ENCODE peak calls at places on chromosome 19, in nine cellular contexts. One of them, this sample, is unnamed.
A peak's percentile ranks its signal among the peaks of the same experiment; 100 is the strongest.

GRCh38 chr19:19422156-19422555 is 16.7 kb downstream of the GATAD2A start:
- DNase-seq in progenitor cell of endocrine pancreas: no peak
- DNase-seq in PC-3: no peak
- DNase-seq in NCI-H524: no peak
- DNase-seq in hepatic stellate cell: no peak
- DNase-seq in NCI-H460: no peak
- DNase-seq in fibroblast of mammary gland: no peak
- DNase-seq in astrocyte: no peak
- DNase-seq in activated gamma-delta T cell treated with Interleukin-2 at 50 U/mL for 16 hours: no peak
- DNase-seq in this sample: no peak

GRCh38 chr19:5138606-5139594 is 170.0 kb downstream of the KDM4B start:
- DNase-seq in progenitor cell of endocrine pancreas: no peak
- DNase-seq in PC-3: peak; percentile 57
- DNase-seq in NCI-H524: no peak
- DNase-seq in hepatic stellate cell: no peak
- DNase-seq in NCI-H460: no peak
- DNase-seq in fibroblast of mammary gland: peak; percentile 58
- DNase-seq in astrocyte: peak; percentile 90
- DNase-seq in activated gamma-delta T cell treated with Interleukin-2 at 50 U/mL for 16 hours: peak; percentile 81
- DNase-seq in this sample: no peak

GRCh38 chr19:16327911-16328823 is 3.5 kb downstream of the KLF2 start:
- DNase-seq in progenitor cell of endocrine pancreas: no peak
- DNase-seq in PC-3: no peak
- DNase-seq in NCI-H524: no peak
- DNase-seq in hepatic stellate cell: no peak
- DNase-seq in NCI-H460: no peak
- DNase-seq in fibroblast of mammary gland: peak; percentile 91
- DNase-seq in astrocyte: no peak
- DNase-seq in activated gamma-delta T cell treated with Interleukin-2 at 50 U/mL for 16 hours: peak; percentile 54
- DNase-seq in this sample: no peak

GRCh38 chr19:51754106-51754505 is 2.4 kb upstream of the FPR1 start:
- DNase-seq in progenitor cell of endocrine pancreas: no peak
- DNase-seq in PC-3: no peak
- DNase-seq in NCI-H524: no peak
- DNase-seq in hepatic stellate cell: no peak
- DNase-seq in NCI-H460: no peak
- DNase-seq in fibroblast of mammary gland: no peak
- DNase-seq in astrocyte: no peak
- DNase-seq in activated gamma-delta T cell treated with Interleukin-2 at 50 U/mL for 16 hours: no peak
- DNase-seq in this sample: no peak

GRCh38 chr19:38409631-38410133 is 6.8 kb downstream of the FAM98C start:
- DNase-seq in progenitor cell of endocrine pancreas: no peak
- DNase-seq in PC-3: no peak
- DNase-seq in NCI-H524: no peak
- DNase-seq in hepatic stellate cell: peak; percentile 50
- DNase-seq in NCI-H460: no peak
- DNase-seq in fibroblast of mammary gland: peak; percentile 75
- DNase-seq in astrocyte: peak; percentile 36
- DNase-seq in activated gamma-delta T cell treated with Interleukin-2 at 50 U/mL for 16 hours: no peak
- DNase-seq in this sample: no peak

GRCh38 chr19:36526581-36526980 is 1.5 kb downstream of the ZNF260 start:
- DNase-seq in progenitor cell of endocrine pancreas: no peak
- DNase-seq in PC-3: no peak
- DNase-seq in NCI-H524: no peak
- DNase-seq in hepatic stellate cell: no peak
- DNase-seq in NCI-H460: no peak
- DNase-seq in fibroblast of mammary gland: no peak
- DNase-seq in astrocyte: no peak
- DNase-seq in activated gamma-delta T cell treated with Interleukin-2 at 50 U/mL for 16 hours: no peak
- DNase-seq in this sample: no peak

GRCh38 chr19:33756177-33756576 is 40.5 kb upstream of the KCTD15 start:
- DNase-seq in progenitor cell of endocrine pancreas: no peak
- DNase-seq in PC-3: no peak
- DNase-seq in NCI-H524: no peak
- DNase-seq in hepatic stellate cell: no peak
- DNase-seq in NCI-H460: no peak
- DNase-seq in fibroblast of mammary gland: no peak
- DNase-seq in astrocyte: no peak
- DNase-seq in activated gamma-delta T cell treated with Interleukin-2 at 50 U/mL for 16 hours: no peak
- DNase-seq in this sample: no peak

GRCh38 chr19:28118235-28118634 is 1094.7 kb downstream of the UQCRFS1 start:
- DNase-seq in progenitor cell of endocrine pancreas: no peak
- DNase-seq in PC-3: no peak
- DNase-seq in NCI-H524: no peak
- DNase-seq in hepatic stellate cell: no peak
- DNase-seq in NCI-H460: no peak
- DNase-seq in fibroblast of mammary gland: peak; percentile 6
- DNase-seq in astrocyte: peak; percentile 3
- DNase-seq in activated gamma-delta T cell treated with Interleukin-2 at 50 U/mL for 16 hours: no peak
- DNase-seq in this sample: no peak

GRCh38 chr19:8045872-8046568 is 6.5 kb upstream of the CCL25 start:
- DNase-seq in progenitor cell of endocrine pancreas: no peak
- DNase-seq in PC-3: no peak
- DNase-seq in NCI-H524: peak; percentile 19
- DNase-seq in hepatic stellate cell: no peak
- DNase-seq in NCI-H460: no peak
- DNase-seq in fibroblast of mammary gland: no peak
- DNase-seq in astrocyte: no peak
- DNase-seq in activated gamma-delta T cell treated with Interleukin-2 at 50 U/mL for 16 hours: no peak
- DNase-seq in this sample: no peak

GRCh38 chr19:5665781-5666513 is 14.4 kb downstream of the MICOS13 start:
- DNase-seq in progenitor cell of endocrine pancreas: no peak
- DNase-seq in PC-3: peak; percentile 58
- DNase-seq in NCI-H524: no peak
- DNase-seq in hepatic stellate cell: peak; percentile 78
- DNase-seq in NCI-H460: no peak
- DNase-seq in fibroblast of mammary gland: peak; percentile 86
- DNase-seq in astrocyte: peak; percentile 49
- DNase-seq in activated gamma-delta T cell treated with Interleukin-2 at 50 U/mL for 16 hours: no peak
- DNase-seq in this sample: no peak

GRCh38 chr19:41928221-41928683 is at the start of gene ERFL:
- DNase-seq in progenitor cell of endocrine pancreas: no peak
- DNase-seq in PC-3: no peak
- DNase-seq in NCI-H524: peak; percentile 27
- DNase-seq in hepatic stellate cell: no peak
- DNase-seq in NCI-H460: no peak
- DNase-seq in fibroblast of mammary gland: no peak
- DNase-seq in astrocyte: no peak
- DNase-seq in activated gamma-delta T cell treated with Interleukin-2 at 50 U/mL for 16 hours: no peak
- DNase-seq in this sample: no peak

GRCh38 chr19:5621945-5622464 is 571 bp downstream of the SAFB2 start:
- DNase-seq in progenitor cell of endocrine pancreas: no peak
- DNase-seq in PC-3: peak; percentile 42
- DNase-seq in NCI-H524: no peak
- DNase-seq in hepatic stellate cell: no peak
- DNase-seq in NCI-H460: no peak
- DNase-seq in fibroblast of mammary gland: no peak
- DNase-seq in astrocyte: no peak
- DNase-seq in activated gamma-delta T cell treated with Interleukin-2 at 50 U/mL for 16 hours: peak; percentile 17
- DNase-seq in this sample: no peak

GRCh38 chr19:53308339-53308811 is 25.2 kb upstream of the ZNF845 start:
- DNase-seq in progenitor cell of endocrine pancreas: peak; percentile 64
- DNase-seq in PC-3: no peak
- DNase-seq in NCI-H524: peak; percentile 4
- DNase-seq in hepatic stellate cell: peak; percentile 36
- DNase-seq in NCI-H460: no peak
- DNase-seq in fibroblast of mammary gland: peak; percentile 2
- DNase-seq in astrocyte: no peak
- DNase-seq in activated gamma-delta T cell treated with Interleukin-2 at 50 U/mL for 16 hours: no peak
- DNase-seq in this sample: no peak

GRCh38 chr19:43518051-43518450 is 8.9 kb downstream of the ETHE1 start:
- DNase-seq in progenitor cell of endocrine pancreas: no peak
- DNase-seq in PC-3: no peak
- DNase-seq in NCI-H524: no peak
- DNase-seq in hepatic stellate cell: no peak
- DNase-seq in NCI-H460: no peak
- DNase-seq in fibroblast of mammary gland: no peak
- DNase-seq in astrocyte: no peak
- DNase-seq in activated gamma-delta T cell treated with Interleukin-2 at 50 U/mL for 16 hours: no peak
- DNase-seq in this sample: no peak

GRCh38 chr19:50607874-50608785 is 31.6 kb downstream of the SYT3 start:
- DNase-seq in progenitor cell of endocrine pancreas: peak; percentile 80
- DNase-seq in PC-3: peak; percentile 34
- DNase-seq in NCI-H524: peak; percentile 73
- DNase-seq in hepatic stellate cell: peak; percentile 37
- DNase-seq in NCI-H460: peak; percentile 88
- DNase-seq in fibroblast of mammary gland: peak; percentile 85
- DNase-seq in astrocyte: peak; percentile 4
- DNase-seq in activated gamma-delta T cell treated with Interleukin-2 at 50 U/mL for 16 hours: peak; percentile 44
- DNase-seq in this sample: peak; percentile 98

GRCh38 chr19:13153627-13154240 is 3.5 kb downstream of the IER2 start:
- DNase-seq in progenitor cell of endocrine pancreas: peak; percentile 23
- DNase-seq in PC-3: peak; percentile 35
- DNase-seq in NCI-H524: peak; percentile 72
- DNase-seq in hepatic stellate cell: peak; percentile 34
- DNase-seq in NCI-H460: no peak
- DNase-seq in fibroblast of mammary gland: no peak
- DNase-seq in astrocyte: peak; percentile 23
- DNase-seq in activated gamma-delta T cell treated with Interleukin-2 at 50 U/mL for 16 hours: peak; percentile 10
- DNase-seq in this sample: no peak

GRCh38 chr19:33248954-33249613 is 23.4 kb upstream of the SLC7A10 start:
- DNase-seq in progenitor cell of endocrine pancreas: no peak
- DNase-seq in PC-3: peak; percentile 39
- DNase-seq in NCI-H524: no peak
- DNase-seq in hepatic stellate cell: no peak
- DNase-seq in NCI-H460: no peak
- DNase-seq in fibroblast of mammary gland: no peak
- DNase-seq in astrocyte: no peak
- DNase-seq in activated gamma-delta T cell treated with Interleukin-2 at 50 U/mL for 16 hours: no peak
- DNase-seq in this sample: no peak

GRCh38 chr19:52086481-52086880 is 9.1 kb downstream of the ZNF841 start:
- DNase-seq in progenitor cell of endocrine pancreas: no peak
- DNase-seq in PC-3: no peak
- DNase-seq in NCI-H524: no peak
- DNase-seq in hepatic stellate cell: no peak
- DNase-seq in NCI-H460: no peak
- DNase-seq in fibroblast of mammary gland: peak; percentile 70
- DNase-seq in astrocyte: no peak
- DNase-seq in activated gamma-delta T cell treated with Interleukin-2 at 50 U/mL for 16 hours: no peak
- DNase-seq in this sample: no peak

GRCh38 chr19:23273022-23273593 is 22.9 kb upstream of the ZNF724 start:
- DNase-seq in progenitor cell of endocrine pancreas: no peak
- DNase-seq in PC-3: no peak
- DNase-seq in NCI-H524: peak; percentile 26
- DNase-seq in hepatic stellate cell: no peak
- DNase-seq in NCI-H460: no peak
- DNase-seq in fibroblast of mammary gland: no peak
- DNase-seq in astrocyte: no peak
- DNase-seq in activated gamma-delta T cell treated with Interleukin-2 at 50 U/mL for 16 hours: no peak
- DNase-seq in this sample: no peak

GRCh38 chr19:55437410-55437809 is 5.7 kb downstream of the SHISA7 start:
- DNase-seq in progenitor cell of endocrine pancreas: peak; percentile 67
- DNase-seq in PC-3: peak; percentile 83
- DNase-seq in NCI-H524: peak; percentile 42
- DNase-seq in hepatic stellate cell: peak; percentile 79
- DNase-seq in NCI-H460: peak; percentile 63
- DNase-seq in fibroblast of mammary gland: peak; percentile 61
- DNase-seq in astrocyte: peak; percentile 31
- DNase-seq in activated gamma-delta T cell treated with Interleukin-2 at 50 U/mL for 16 hours: no peak
- DNase-seq in this sample: peak; percentile 77

GRCh38 chr19:41025411-41025810 is 34.3 kb downstream of the CYP2B6 start:
- DNase-seq in progenitor cell of endocrine pancreas: no peak
- DNase-seq in PC-3: no peak
- DNase-seq in NCI-H524: no peak
- DNase-seq in hepatic stellate cell: no peak
- DNase-seq in NCI-H460: no peak
- DNase-seq in fibroblast of mammary gland: no peak
- DNase-seq in astrocyte: no peak
- DNase-seq in activated gamma-delta T cell treated with Interleukin-2 at 50 U/mL for 16 hours: no peak
- DNase-seq in this sample: no peak

GRCh38 chr19:30222993-30223865 is 149.0 kb upstream of the ZNF536 start:
- DNase-seq in progenitor cell of endocrine pancreas: no peak
- DNase-seq in PC-3: no peak
- DNase-seq in NCI-H524: no peak
- DNase-seq in hepatic stellate cell: no peak
- DNase-seq in NCI-H460: no peak
- DNase-seq in fibroblast of mammary gland: no peak
- DNase-seq in astrocyte: no peak
- DNase-seq in activated gamma-delta T cell treated with Interleukin-2 at 50 U/mL for 16 hours: no peak
- DNase-seq in this sample: no peak

GRCh38 chr19:741506-742131 is 9.3 kb upstream of the MISP start:
- DNase-seq in progenitor cell of endocrine pancreas: no peak
- DNase-seq in PC-3: peak; percentile 18
- DNase-seq in NCI-H524: peak; percentile 67
- DNase-seq in hepatic stellate cell: no peak
- DNase-seq in NCI-H460: no peak
- DNase-seq in fibroblast of mammary gland: no peak
- DNase-seq in astrocyte: no peak
- DNase-seq in activated gamma-delta T cell treated with Interleukin-2 at 50 U/mL for 16 hours: no peak
- DNase-seq in this sample: peak; percentile 52

GRCh38 chr19:4260605-4261191 is 13.8 kb downstream of the YJU2 start:
- DNase-seq in progenitor cell of endocrine pancreas: no peak
- DNase-seq in PC-3: no peak
- DNase-seq in NCI-H524: no peak
- DNase-seq in hepatic stellate cell: no peak
- DNase-seq in NCI-H460: no peak
- DNase-seq in fibroblast of mammary gland: no peak
- DNase-seq in astrocyte: no peak
- DNase-seq in activated gamma-delta T cell treated with Interleukin-2 at 50 U/mL for 16 hours: no peak
- DNase-seq in this sample: no peak

GRCh38 chr19:55436847-55437246 is 6.3 kb downstream of the SHISA7 start:
- DNase-seq in progenitor cell of endocrine pancreas: no peak
- DNase-seq in PC-3: no peak
- DNase-seq in NCI-H524: no peak
- DNase-seq in hepatic stellate cell: no peak
- DNase-seq in NCI-H460: no peak
- DNase-seq in fibroblast of mammary gland: no peak
- DNase-seq in astrocyte: no peak
- DNase-seq in activated gamma-delta T cell treated with Interleukin-2 at 50 U/mL for 16 hours: no peak
- DNase-seq in this sample: no peak

GRCh38 chr19:4557971-4558941 is 1.2 kb downstream of the SEMA6B start:
- DNase-seq in progenitor cell of endocrine pancreas: peak; percentile 60
- DNase-seq in PC-3: peak; percentile 62
- DNase-seq in NCI-H524: no peak
- DNase-seq in hepatic stellate cell: no peak
- DNase-seq in NCI-H460: no peak
- DNase-seq in fibroblast of mammary gland: no peak
- DNase-seq in astrocyte: no peak
- DNase-seq in activated gamma-delta T cell treated with Interleukin-2 at 50 U/mL for 16 hours: peak; percentile 17
- DNase-seq in this sample: peak; percentile 66

GRCh38 chr19:46133101-46133627 is 8.7 kb upstream of the IGFL3 start:
- DNase-seq in progenitor cell of endocrine pancreas: peak; percentile 49
- DNase-seq in PC-3: peak; percentile 58
- DNase-seq in NCI-H524: no peak
- DNase-seq in hepatic stellate cell: peak; percentile 6
- DNase-seq in NCI-H460: peak; percentile 88
- DNase-seq in fibroblast of mammary gland: peak; percentile 91
- DNase-seq in astrocyte: peak; percentile 100
- DNase-seq in activated gamma-delta T cell treated with Interleukin-2 at 50 U/mL for 16 hours: no peak
- DNase-seq in this sample: peak; percentile 34

GRCh38 chr19:48659768-48660167 is 13.0 kb downstream of the NTN5 start:
- DNase-seq in progenitor cell of endocrine pancreas: no peak
- DNase-seq in PC-3: no peak
- DNase-seq in NCI-H524: no peak
- DNase-seq in hepatic stellate cell: no peak
- DNase-seq in NCI-H460: no peak
- DNase-seq in fibroblast of mammary gland: peak; percentile 20
- DNase-seq in astrocyte: no peak
- DNase-seq in activated gamma-delta T cell treated with Interleukin-2 at 50 U/mL for 16 hours: no peak
- DNase-seq in this sample: no peak

GRCh38 chr19:28425431-28425931 is 787.5 kb downstream of the UQCRFS1 start:
- DNase-seq in progenitor cell of endocrine pancreas: no peak
- DNase-seq in PC-3: no peak
- DNase-seq in NCI-H524: no peak
- DNase-seq in hepatic stellate cell: no peak
- DNase-seq in NCI-H460: no peak
- DNase-seq in fibroblast of mammary gland: peak; percentile 25
- DNase-seq in astrocyte: peak; percentile 91
- DNase-seq in activated gamma-delta T cell treated with Interleukin-2 at 50 U/mL for 16 hours: no peak
- DNase-seq in this sample: no peak

GRCh38 chr19:4507150-4507452 is 11.2 kb downstream of the PLIN4 start:
- DNase-seq in progenitor cell of endocrine pancreas: no peak
- DNase-seq in PC-3: no peak
- DNase-seq in NCI-H524: no peak
- DNase-seq in hepatic stellate cell: no peak
- DNase-seq in NCI-H460: no peak
- DNase-seq in fibroblast of mammary gland: no peak
- DNase-seq in astrocyte: no peak
- DNase-seq in activated gamma-delta T cell treated with Interleukin-2 at 50 U/mL for 16 hours: no peak
- DNase-seq in this sample: no peak

GRCh38 chr19:28980236-28980868 is 232.6 kb downstream of the UQCRFS1 start:
- DNase-seq in progenitor cell of endocrine pancreas: no peak
- DNase-seq in PC-3: no peak
- DNase-seq in NCI-H524: no peak
- DNase-seq in hepatic stellate cell: peak; percentile 77
- DNase-seq in NCI-H460: no peak
- DNase-seq in fibroblast of mammary gland: peak; percentile 22
- DNase-seq in astrocyte: no peak
- DNase-seq in activated gamma-delta T cell treated with Interleukin-2 at 50 U/mL for 16 hours: no peak
- DNase-seq in this sample: no peak